ENCODE peak calls at places on chromosomes 6 and 20, in five cellular contexts. Z is NAMALWA, C is BE2C, B is germinal center, D is HEK293T. R is an unnamed sample.

GRCh38 chr6:42345696-42346416 is 105.9 kb downstream of the TRERF1 start:
- DNase-seq in Z (no peak), C (no peak), B (no peak), D (no peak), R (no peak)

GRCh38 chr6:134267917-134268361 is 50.0 kb downstream of the SGK1 start:
- DNase-seq in Z (no peak), C (no peak), B (no peak), D (peak; percentile 35), R (no peak)

GRCh38 chr20:4513720-4514119 is 208.0 kb upstream of the PRND start:
- DNase-seq in Z (no peak), C (no peak), B (no peak), D (no peak), R (no peak)

GRCh38 chr6:145587342-145587741 is 148.0 kb downstream of the EPM2A start:
- DNase-seq in Z (no peak), C (no peak), B (no peak), D (no peak), R (no peak)

GRCh38 chr20:37365760-37366638 is 20.1 kb downstream of the SRC start:
- DNase-seq in Z (peak; percentile 64), C (no peak), B (peak; percentile 58), D (no peak), R (no peak)

GRCh38 chr6:21441386-21441785 is 152.2 kb upstream of the SOX4 start:
- DNase-seq in Z (no peak), C (no peak), B (no peak), D (no peak), R (no peak)

GRCh38 chr6:45703041-45703739 is 312.5 kb downstream of the CLIC5 start:
- DNase-seq in Z (no peak), C (no peak), B (no peak), D (no peak), R (no peak)

GRCh38 chr20:3658708-3659491 is 4.3 kb downstream of the GFRA4 start:
- DNase-seq in Z (peak; percentile 63), C (no peak), B (peak; percentile 53), D (no peak), R (peak; percentile 45)

GRCh38 chr20:36097331-36097730 is 57.2 kb upstream of the EPB41L1 start:
- DNase-seq in Z (no peak), C (no peak), B (no peak), D (no peak), R (no peak)

GRCh38 chr6:118509009-118509617 is 39.0 kb upstream of the PLN start:
- DNase-seq in Z (peak; percentile 44), C (peak; percentile 40), B (no peak), D (peak; percentile 14), R (no peak)

GRCh38 chr6:168791916-168792315 is 350.9 kb downstream of the SMOC2 start:
- DNase-seq in Z (no peak), C (no peak), B (no peak), D (no peak), R (no peak)